ENCODE peak calls at places on chromosomes 4 and X, in ten cellular contexts. X, B, L, I, C, R, K, F, U and N are unnamed samples.
A peak's percentile ranks its signal among the peaks of the same experiment; 100 is the strongest.

GRCh38 chrX:153871451-153871850 is 14.5 kb downstream of the L1CAM start:
- DNase-seq in C (no peak), B (no peak), I (no peak), R (no peak), F (no peak), K (no peak), U (no peak), L (no peak), X (no peak), N (no peak)

GRCh38 chrX:54494166-54494969 is 1.7 kb downstream of the FGD1 start:
- DNase-seq in R (no peak), X (no peak), C (no peak), F (no peak), B (peak; percentile 33), L (no peak), U (no peak), K (no peak), I (no peak), N (no peak)

GRCh38 chrX:77451041-77451440 is 3.9 kb downstream of the FGF16 start:
- DNase-seq in K (peak; percentile 6), L (no peak), C (peak; percentile 52), R (no peak), I (no peak), X (no peak), U (no peak), F (no peak), B (peak; percentile 73), N (no peak)

GRCh38 chr4:139556071-139556734 is at the start of gene SETD7:
- DNase-seq in F (peak; percentile 81), B (peak; percentile 82), U (peak; percentile 85), R (peak; percentile 69), C (peak; percentile 76), I (peak; percentile 70), K (peak; percentile 66), L (peak; percentile 12), X (peak; percentile 76), N (no peak)

GRCh38 chr4:6362896-6363295 is 93.2 kb downstream of the WFS1 start:
- DNase-seq in I (no peak), X (no peak), K (peak; percentile 35), C (peak; percentile 27), F (no peak), R (no peak), B (peak; percentile 30), L (no peak), U (peak; percentile 65), N (no peak)

GRCh38 chr4:153246446-153247115 is 42.3 kb downstream of the TRIM2 start:
- DNase-seq in U (no peak), F (no peak), I (no peak), L (no peak), R (no peak), B (no peak), K (no peak), C (no peak), X (no peak), N (no peak)

GRCh38 chr4:184417802-184418511 is 56.4 kb downstream of the IRF2 start:
- DNase-seq in L (no peak), K (peak; percentile 86), C (peak; percentile 94), I (no peak), B (peak; percentile 88), U (peak; percentile 51), F (no peak), X (no peak), R (no peak), N (no peak)

GRCh38 chrX:100850317-100850716 is 23.8 kb downstream of the NOX1 start:
- DNase-seq in R (no peak), C (no peak), X (no peak), K (no peak), F (no peak), I (no peak), B (no peak), L (no peak), U (no peak), N (no peak)

GRCh38 chr4:128163177-128164117 is 102.3 kb downstream of the LARP1B start:
- DNase-seq in B (peak; percentile 86), R (no peak), K (no peak), I (no peak), F (no peak), U (peak; percentile 8), X (no peak), L (no peak), C (peak; percentile 87), N (no peak)

GRCh38 chrX:15497865-15498264 is 2.7 kb upstream of the BMX start:
- DNase-seq in U (peak; percentile 75), B (peak; percentile 18), C (peak; percentile 33), X (no peak), I (peak; percentile 56), R (peak; percentile 57), L (peak; percentile 2), F (no peak), K (peak; percentile 45), N (no peak)

DNA sequence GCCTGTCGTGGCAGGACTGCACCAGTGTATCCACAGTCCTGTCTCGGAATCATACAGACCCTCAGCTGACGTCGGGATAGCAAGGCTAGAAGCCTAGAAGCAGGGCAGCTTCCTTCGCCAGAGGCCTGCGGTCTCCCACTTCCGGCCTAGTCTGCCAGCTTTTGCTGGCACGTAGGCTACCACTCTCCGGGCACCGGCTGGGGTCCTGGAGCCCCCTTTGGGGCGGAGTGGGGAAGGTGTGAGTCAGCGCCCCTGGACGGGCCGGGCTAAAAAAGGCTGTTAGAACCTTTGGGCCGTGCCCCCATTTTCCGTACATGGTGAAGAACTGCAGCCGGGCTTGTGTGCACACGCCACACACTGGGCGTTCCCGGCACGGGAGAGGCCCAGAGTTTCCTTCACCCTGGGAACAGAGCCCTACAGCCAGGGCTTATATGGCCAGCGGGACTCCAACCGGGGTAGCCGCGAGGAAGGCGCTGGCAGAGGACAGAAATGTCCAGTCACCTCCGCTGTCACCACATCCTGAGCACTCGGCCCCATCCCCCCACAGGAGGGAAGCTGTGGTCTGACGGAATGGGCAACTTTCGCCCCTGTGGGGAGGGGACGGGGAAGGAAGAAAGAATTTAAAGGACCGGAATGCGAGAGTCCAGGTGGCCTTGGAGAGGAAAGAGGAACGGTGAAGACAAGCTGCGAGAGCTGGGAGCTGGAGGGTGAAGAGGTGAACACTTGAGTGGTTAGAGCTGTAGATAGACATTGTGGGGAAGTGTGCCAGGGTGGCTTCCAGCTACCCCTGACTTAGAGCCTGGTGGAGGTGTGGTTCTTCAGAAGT is 4.6 kb downstream of the MAGIX start:
- DNase-seq in F (peak; percentile 77), I (peak; percentile 66), B (peak; percentile 85), X (peak; percentile 81), C (peak; percentile 73), R (no peak), U (peak; percentile 56), L (peak; percentile 43), K (peak; percentile 62), N (no peak)
- H3K4me3 ChIP-seq in F (peak overlapping the region; percentile 37), I (no peak overlapping the region), B (peak overlapping the region; percentile 16), X (peak overlapping the region; percentile 67), C (peak overlapping the region; percentile 39), R (no peak overlapping the region), U (no peak overlapping the region), L (peak overlapping the region; percentile 55), K (peak overlapping the region; percentile 51), N (peak overlapping the region; percentile 49)

GRCh38 chrX:51894697-51895336 is 1.4 kb downstream of the MAGED1 start:
- DNase-seq in X (peak; percentile 28), L (no peak), K (peak; percentile 19), R (no peak), C (peak; percentile 31), U (peak; percentile 18), B (peak; percentile 42), I (no peak), F (no peak), N (peak; percentile 42)
- TF ChIP-seq CTCF in X (no peak), L (no peak), K (no peak), R (no peak), C (peak; percentile 2), U (no peak), B (no peak), I (no peak), F (no peak), N (no peak)

GRCh38 chr4:74293558-74293957 is 14.7 kb upstream of the EPGN start:
- DNase-seq in R (no peak), C (no peak), B (peak; percentile 18), U (no peak), F (no peak), X (no peak), L (no peak), I (peak; percentile 29), K (no peak), N (no peak)

GRCh38 chr4:74292111-74292870 is 16.0 kb upstream of the EPGN start:
- DNase-seq in X (no peak), L (no peak), K (no peak), C (peak; percentile 5), R (no peak), U (no peak), B (peak; percentile 20), F (no peak), I (no peak), N (no peak)

GRCh38 chr4:74287791-74288190 is 20.5 kb upstream of the EPGN start:
- DNase-seq in R (no peak), I (no peak), L (no peak), X (no peak), B (no peak), K (no peak), C (no peak), U (no peak), F (no peak), N (no peak)

GRCh38 chr4:74287164-74287563 is 21.1 kb upstream of the EPGN start:
- DNase-seq in X (no peak), F (no peak), I (no peak), L (no peak), B (no peak), C (no peak), U (no peak), K (no peak), R (no peak), N (no peak)

GRCh38 chr4:74291468-74291867 is 16.8 kb upstream of the EPGN start:
- DNase-seq in K (no peak), U (no peak), C (no peak), B (no peak), R (no peak), L (no peak), F (no peak), X (no peak), I (no peak), N (no peak)
- H3K4me3 ChIP-seq in K (no peak overlapping the region), U (no peak overlapping the region), C (no peak overlapping the region), B (no peak overlapping the region), R (no peak overlapping the region), L (no peak overlapping the region), F (no peak overlapping the region), X (no peak overlapping the region), I (no peak overlapping the region), N (no peak overlapping the region)

GRCh38 chr4:185426960-185427688 is 1.4 kb upstream of the UFSP2 start:
- DNase-seq in R (no peak), L (no peak), X (no peak), F (no peak), C (no peak), B (no peak), U (no peak), I (no peak), K (no peak), N (no peak)

GRCh38 chr4:185429660-185430059 is 3.9 kb upstream of the UFSP2 start:
- DNase-seq in L (no peak), I (no peak), F (no peak), C (no peak), X (no peak), R (no peak), B (no peak), K (no peak), U (no peak), N (no peak)

GRCh38 chr4:185424905-185425599 is 712 bp downstream of the UFSP2 start:
- DNase-seq in C (peak; percentile 36), R (no peak), K (peak; percentile 38), U (no peak), X (no peak), I (no peak), F (no peak), L (no peak), B (no peak), N (no peak)

GRCh38 chr4:185421366-185422124 is 4.2 kb downstream of the UFSP2 start:
- DNase-seq in X (no peak), C (peak; percentile 68), F (no peak), L (no peak), I (no peak), B (peak; percentile 90), K (no peak), R (no peak), U (no peak), N (no peak)

GRCh38 chr4:185425600-185426352 is at the start of gene UFSP2:
- DNase-seq in R (peak; percentile 88), L (peak; percentile 79), X (peak; percentile 89), F (peak; percentile 95), C (peak; percentile 88), U (peak; percentile 93), I (peak; percentile 84), B (peak; percentile 86), K (peak; percentile 94), N (peak; percentile 79)
- TF ChIP-seq CTCF in R (no peak), L (no peak), X (no peak), F (no peak), C (no peak), U (no peak), I (no peak), B (no peak), K (no peak), N (no peak)